ENCODE peak calls at places on chromosome 18, in four cellular contexts. G is heart right ventricle; P is CD4-positive, alpha-beta T cell; Q is H9. V is an unnamed sample.

GRCh38 chr18:35155403-35156117 is 85.3 kb upstream of the ZNF397 start:
- DNase-seq in G (no peak), P (no peak), Q (no peak), V (no peak)

GRCh38 chr18:50203801-50204604 is 9.1 kb upstream of the MYO5B start:
- DNase-seq in G (peak), P (no peak), Q (peak), V (no peak)

GRCh38 chr18:49257609-49258008 is 202.8 kb downstream of the DYM start:
- DNase-seq in G (no peak), P (no peak), Q (no peak), V (no peak)

GRCh38 chr18:49632588-49632987 is 70.7 kb downstream of the LIPG start:
- DNase-seq in G (peak), P (no peak), Q (no peak), V (no peak)

GRCh38 chr18:33670052-33670451 is 92.0 kb downstream of the ASXL3 start:
- DNase-seq in G (no peak), P (no peak), Q (no peak), V (no peak)

GRCh38 chr18:63040788-63041410 is 278.7 kb downstream of the BCL2 start:
- DNase-seq in G (no peak), P (no peak), Q (no peak), V (no peak)

GRCh38 chr18:25786778-25787177 is 303.6 kb downstream of the SS18 start:
- DNase-seq in G (no peak), P (no peak), Q (no peak), V (no peak)

GRCh38 chr18:42048150-42048549 is 93.1 kb downstream of the PIK3C3 start:
- DNase-seq in G (no peak), P (no peak), Q (no peak), V (no peak)

GRCh38 chr18:80188643-80189010 is 58.7 kb downstream of the PARD6G start:
- DNase-seq in G (no peak), P (no peak), Q (no peak), V (no peak)

GRCh38 chr18:67672719-67673118 is 156.2 kb upstream of the DSEL start:
- DNase-seq in G (no peak), P (no peak), Q (no peak), V (no peak)

GRCh38 chr18:53752968-53753367 is 471.5 kb downstream of the MBD2 start:
- DNase-seq in G (no peak), P (no peak), Q (no peak), V (no peak)

GRCh38 chr18:22088029-22088428 is 81.4 kb upstream of the GATA6 start:
- DNase-seq in G (peak), P (no peak), Q (no peak), V (no peak)

GRCh38 chr18:33828949-33829348 is 250.9 kb downstream of the ASXL3 start:
- DNase-seq in G (no peak), P (no peak), Q (no peak), V (no peak)

GRCh38 chr18:71529708-71530303 is 1014.3 kb downstream of the CBLN2 start:
- DNase-seq in G (no peak), P (no peak), Q (no peak), V (no peak)

GRCh38 chr18:77191241-77191751 is 58.4 kb upstream of the GALR1 start:
- DNase-seq in G (no peak), P (no peak), Q (no peak), V (no peak)

GRCh38 chr18:59909289-59910036 is 9.7 kb downstream of the PMAIP1 start:
- DNase-seq in G (no peak), P (no peak), Q (no peak), V (no peak)

GRCh38 chr18:48529796-48530195 is 9.0 kb upstream of the CTIF start:
- DNase-seq in G (peak), P (no peak), Q (peak), V (no peak)

GRCh38 chr18:24786027-24786426 is 325.6 kb downstream of the HRH4 start:
- DNase-seq in G (no peak), P (no peak), Q (no peak), V (no peak)

GRCh38 chr18:34993289-34993688 is 47.9 kb upstream of the MAPRE2 start:
- DNase-seq in G (no peak), P (no peak), Q (no peak), V (no peak)

GRCh38 chr18:11308499-11308898 is 159.1 kb upstream of the PIEZO2 start:
- DNase-seq in G (no peak), P (no peak), Q (no peak), V (no peak)

GRCh38 chr18:40935423-40935822 is 1019.6 kb upstream of the PIK3C3 start:
- DNase-seq in G (no peak), P (no peak), Q (no peak), V (no peak)

GRCh38 chr18:9825571-9826073 is 60.2 kb upstream of the TXNDC2 start:
- DNase-seq in G (no peak), P (no peak), Q (no peak), V (peak)
- H3K27ac ChIP-seq in G (peak), P (no peak), Q (no peak), V (no peak)

DNA sequence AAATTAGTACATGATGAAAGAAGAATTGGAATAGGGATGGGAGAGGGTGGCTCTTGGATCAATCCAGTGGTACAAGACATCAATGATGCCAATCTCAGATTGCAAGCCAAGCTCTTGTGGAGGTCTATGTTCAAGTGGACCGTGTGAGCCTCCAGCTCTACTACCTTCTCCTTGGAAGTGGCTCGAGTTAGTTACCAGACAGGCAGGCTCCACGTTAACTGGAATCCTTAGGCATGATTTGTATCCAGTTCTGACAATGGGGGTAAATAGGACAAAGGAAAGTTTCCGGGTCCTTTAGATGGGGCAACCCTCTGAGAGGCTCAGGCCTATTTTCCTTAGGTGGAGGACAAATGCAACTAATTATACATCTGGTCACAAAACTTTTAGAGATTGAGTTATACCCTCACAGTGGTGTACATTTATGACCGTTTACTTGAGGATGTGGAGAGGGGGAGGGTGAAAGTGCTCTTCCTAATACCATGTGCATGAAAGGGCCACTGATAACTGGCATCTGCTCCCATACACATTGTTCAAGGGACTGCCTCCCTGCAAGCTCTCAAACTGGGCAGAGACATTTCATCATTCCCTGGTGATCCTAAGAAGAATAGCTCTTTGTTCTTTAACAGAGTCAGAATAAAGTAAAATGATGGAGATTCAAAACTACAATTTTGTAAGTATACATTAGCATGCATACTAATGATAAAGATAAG is 180.2 kb downstream of the SOCS6 start:
- DNase-seq in G (no peak), P (no peak), Q (no peak), V (no peak)
- TF ChIP-seq CTCF in G (no peak), P (no peak), Q (no peak), V (no peak)

GRCh38 chr18:45526120-45526841 is 89.0 kb upstream of the SLC14A2 start:
- DNase-seq in G (no peak), P (no peak), Q (no peak), V (no peak)
- H3K27ac ChIP-seq in G (no peak), P (no peak), Q (no peak), V (no peak)

GRCh38 chr18:27449104-27449503 is 264.0 kb upstream of the CHST9 start:
- DNase-seq in G (no peak), P (no peak), Q (no peak), V (no peak)

GRCh38 chr18:27447930-27448329 is 262.8 kb upstream of the CHST9 start:
- DNase-seq in G (no peak), P (no peak), Q (no peak), V (no peak)

DNA sequence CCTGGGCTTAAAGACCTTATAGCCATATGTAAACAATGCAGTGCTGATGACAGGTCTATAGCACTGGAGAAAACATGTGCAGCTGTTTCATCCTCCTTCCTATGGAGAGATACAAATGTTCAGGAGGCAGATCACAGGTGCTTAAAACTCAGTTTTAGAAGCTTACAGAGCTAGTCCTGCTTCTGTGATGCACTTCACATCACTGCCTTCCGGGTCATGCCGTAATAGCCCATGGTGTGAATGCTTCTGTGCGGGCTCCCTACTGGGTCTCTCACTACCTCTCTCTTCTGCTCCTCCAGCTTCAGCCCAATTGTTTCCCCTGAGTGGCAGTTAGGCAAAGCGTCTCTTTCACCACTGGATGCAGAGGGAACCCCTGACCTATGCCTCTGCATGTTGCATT is 262.4 kb upstream of the CHST9 start:
- DNase-seq in G (no peak), P (no peak), Q (no peak), V (no peak)
- TF ChIP-seq CTCF in G (no peak), P (no peak), Q (no peak), V (no peak)

GRCh38 chr18:23211146-23211545 is 75.9 kb downstream of the CABLES1 start:
- DNase-seq in G (no peak), P (no peak), Q (no peak), V (no peak)

GRCh38 chr18:23212161-23212560 is 76.9 kb downstream of the CABLES1 start:
- DNase-seq in G (no peak), P (no peak), Q (no peak), V (no peak)

GRCh38 chr18:23210526-23210925 is 75.2 kb downstream of the CABLES1 start:
- DNase-seq in G (no peak), P (no peak), Q (no peak), V (no peak)

GRCh38 chr18:23215294-23215693 is 80.0 kb downstream of the CABLES1 start:
- DNase-seq in G (no peak), P (no peak), Q (no peak), V (no peak)

DNA sequence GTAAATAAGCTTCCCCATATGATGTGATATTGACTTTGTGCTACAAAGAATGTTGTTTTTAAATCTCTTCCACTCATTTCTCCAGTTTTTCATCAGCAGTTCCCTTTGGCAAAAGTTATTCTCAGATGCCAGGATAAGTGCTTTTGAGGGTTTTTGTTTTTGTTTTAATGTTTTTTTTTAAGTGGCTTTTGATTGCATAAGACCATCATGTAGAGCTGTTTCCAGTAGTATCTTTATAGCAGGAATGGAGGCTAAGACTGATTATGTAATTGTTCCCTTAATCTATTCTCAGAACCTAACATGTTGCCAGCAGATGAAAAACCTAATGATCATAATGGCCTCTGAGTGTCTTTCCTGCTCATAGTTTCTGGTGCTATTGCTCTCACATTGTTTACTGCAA is 77.9 kb downstream of the CABLES1 start:
- DNase-seq in G (no peak), P (no peak), Q (no peak), V (no peak)
- H3K27ac ChIP-seq in G (no peak), P (no peak), Q (no peak), V (no peak)

GRCh38 chr18:9694174-9694573 is 13.9 kb upstream of the RAB31 start:
- DNase-seq in G (no peak), P (no peak), Q (no peak), V (no peak)
- TF ChIP-seq CTCF in G (no peak), P (no peak), Q (no peak), V (no peak)

DNA sequence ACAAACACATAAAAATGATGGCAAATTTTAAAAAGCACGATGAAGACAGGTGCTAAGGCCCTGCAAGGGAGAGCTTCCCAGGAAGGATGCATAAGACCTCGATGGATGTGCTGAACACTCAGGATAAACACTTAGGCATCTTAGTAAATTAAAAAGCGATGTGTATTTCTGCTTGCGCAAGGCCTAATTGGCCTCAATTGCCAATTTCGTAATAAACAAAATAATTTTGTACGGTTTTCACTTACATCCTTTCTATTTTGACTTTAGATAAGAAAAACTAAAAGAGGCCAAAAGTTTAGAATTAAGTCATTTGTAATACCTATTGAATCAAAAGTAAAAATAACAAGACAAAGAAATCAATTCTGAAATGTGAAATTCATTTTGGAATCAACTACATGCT is 189.1 kb downstream of the TCF4 start:
- DNase-seq in G (no peak), P (no peak), Q (no peak), V (no peak)
- H3K27ac ChIP-seq in G (peak), P (no peak), Q (no peak), V (no peak)

GRCh38 chr18:75691483-75691882 is 264.0 kb upstream of the SMIM21 start:
- DNase-seq in G (no peak), P (no peak), Q (peak), V (no peak)
- TF ChIP-seq CTCF in G (no peak), P (no peak), Q (peak), V (no peak)

GRCh38 chr18:61127714-61128485 is 205.3 kb upstream of the CDH20 start:
- DNase-seq in G (no peak), P (no peak), Q (peak), V (no peak)
- H3K27ac ChIP-seq in G (no peak), P (no peak), Q (no peak), V (no peak)

GRCh38 chr18:75478996-75479870 is 51.7 kb upstream of the SMIM21 start:
- DNase-seq in G (no peak), P (no peak), Q (no peak), V (no peak)
- TF ChIP-seq CTCF in G (peak), P (peak), Q (peak), V (peak)